ENCODE peak calls at places on chromosomes 11 and 22, in six cellular contexts. Z, U, C, L, G and E are unnamed samples.

GRCh38 chr11:92830382-92831148 is 138.9 kb upstream of the MTNR1B start:
- DNase-seq in C (no peak), Z (no peak), U (no peak), G (no peak), L (no peak), E (no peak)

GRCh38 chr11:18492888-18493287 is 33.9 kb downstream of the TSG101 start:
- DNase-seq in C (no peak), Z (no peak), U (peak; percentile 52), L (no peak), G (no peak), E (no peak)

GRCh38 chr22:25680949-25681348 is 61.0 kb upstream of the MYO18B start:
- DNase-seq in L (no peak), Z (no peak), U (no peak), C (no peak), G (no peak), E (no peak)

GRCh38 chr11:64711944-64712306 is 11.1 kb downstream of the NRXN2 start:
- DNase-seq in U (no peak), C (no peak), L (peak; percentile 77), Z (no peak), G (no peak), E (no peak)

GRCh38 chr11:114986365-114986764 is 308.0 kb downstream of the NXPE2 start:
- DNase-seq in L (no peak), Z (no peak), G (no peak), C (no peak), U (no peak), E (no peak)

GRCh38 chr11:62805991-62806441 is 776 bp upstream of the NXF1 start:
- DNase-seq in Z (no peak), C (peak; percentile 57), L (no peak), U (no peak), G (peak; percentile 42), E (no peak)

GRCh38 chr11:27972432-27973170 is 135.4 kb downstream of the KIF18A start:
- DNase-seq in L (no peak), C (no peak), Z (no peak), U (no peak), G (peak; percentile 50), E (no peak)

GRCh38 chr22:39714321-39714720 is 143.8 kb downstream of the CACNA1I start:
- DNase-seq in C (no peak), G (no peak), Z (no peak), L (peak; percentile 47), U (no peak), E (no peak)

GRCh38 chr11:43130616-43131015 is 181.2 kb upstream of the API5 start:
- DNase-seq in U (no peak), Z (no peak), C (peak; percentile 72), G (no peak), L (no peak), E (no peak)
- TF ChIP-seq CTCF in U (no peak), Z (no peak), C (peak; percentile 55), G (no peak), L (no peak), E (no peak)

GRCh38 chr11:924406-925157 is 1.1 kb upstream of the AP2A2 start:
- DNase-seq in Z (peak; percentile 44), C (peak; percentile 52), U (no peak), L (peak; percentile 47), G (no peak), E (no peak)
- H3K4me3 ChIP-seq in Z (peak overlapping the region; percentile 80), C (no peak overlapping the region), U (no peak overlapping the region), L (no peak overlapping the region), G (no peak overlapping the region), E (no peak overlapping the region)

DNA sequence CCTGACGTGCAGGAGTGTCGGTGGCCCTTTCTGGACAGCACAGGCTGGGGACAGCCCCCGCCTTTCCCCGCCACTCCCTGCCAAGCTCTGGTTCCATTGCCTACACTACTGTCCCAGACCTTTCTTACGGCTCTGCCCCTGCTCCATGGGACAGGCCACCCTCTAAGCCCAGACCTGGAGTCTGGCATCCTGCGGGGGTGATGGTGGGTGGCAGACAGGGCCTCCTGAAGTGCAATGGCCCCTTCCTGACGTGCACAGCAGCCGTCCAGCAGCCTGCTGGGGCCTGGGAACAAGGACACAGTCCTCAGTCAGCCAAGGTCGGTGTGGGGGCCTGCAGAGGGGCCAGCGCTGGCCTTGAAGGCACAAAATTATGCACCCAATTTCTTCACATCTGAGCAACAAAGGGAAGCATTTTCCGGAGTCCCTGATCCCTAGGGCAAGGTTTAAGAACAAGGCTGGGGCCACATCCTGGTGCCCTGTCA is 79.7 kb upstream of the KCNQ1OT1 start:
- DNase-seq in Z (peak; percentile 17), U (no peak), L (peak; percentile 48), C (peak; percentile 39), G (no peak), E (no peak)
- TF ChIP-seq CTCF in Z (no peak), U (no peak), L (no peak), C (no peak), G (no peak), E (no peak)

GRCh38 chr22:19523240-19524169 is 705 bp downstream of the CLDN5 start:
- DNase-seq in G (peak; percentile 47), Z (no peak), C (peak; percentile 87), U (no peak), L (peak; percentile 73), E (no peak)
- H3K4me3 ChIP-seq in G (peak overlapping the region; percentile 34), Z (peak overlapping the region; percentile 64), C (peak overlapping the region; percentile 72), U (no peak overlapping the region), L (peak overlapping the region; percentile 47), E (peak overlapping the region; percentile 40)

GRCh38 chr11:11608783-11609232 is 13.0 kb downstream of the GALNT18 start:
- DNase-seq in G (peak; percentile 18), C (no peak), Z (no peak), U (peak; percentile 77), L (no peak), E (peak; percentile 66)
- TF ChIP-seq CTCF in G (no peak), C (no peak), Z (no peak), U (no peak), L (no peak), E (no peak)

GRCh38 chr11:99135508-99135907 is 114.8 kb downstream of the CNTN5 start:
- DNase-seq in U (no peak), C (no peak), Z (no peak), L (no peak), G (no peak), E (no peak)
- H3K4me3 ChIP-seq in U (no peak overlapping the region), C (no peak overlapping the region), Z (no peak overlapping the region), L (no peak overlapping the region), G (no peak overlapping the region), E (no peak overlapping the region)